ENCODE peak calls at places on chromosomes 5 and 9, in six cellular contexts. H is tibial nerve; G is stomach; L is activated naive CD8-positive, alpha-beta T cell treated with anti-CD3 and anti-CD28 coated beads for 36 hours; B is GM23248; Q is neural crest cell. O is an unnamed sample.

GRCh38 chr9:128169492-128169891 is 9.4 kb downstream of the BBLN start:
- DNase-seq in H (no peak), B (no peak), Q (no peak), G (no peak), L (no peak), O (no peak)

GRCh38 chr5:115428676-115429075 is 115.9 kb downstream of the FEM1C start:
- DNase-seq in Q (no peak), L (no peak), G (no peak), B (no peak), H (no peak), O (no peak)

GRCh38 chr9:91163773-91164471 is 197.8 kb downstream of the AUH start:
- DNase-seq in G (no peak), L (no peak), Q (no peak), H (no peak), B (no peak), O (no peak)

GRCh38 chr9:129567842-129568559 is 52.9 kb downstream of the C9orf50 start:
- DNase-seq in B (peak), G (peak), L (no peak), Q (no peak), H (no peak), O (peak)

GRCh38 chr9:97880336-97880735 is 27.3 kb downstream of the FOXE1 start:
- DNase-seq in G (no peak), Q (no peak), H (no peak), L (no peak), B (peak), O (peak)

GRCh38 chr9:21096172-21096900 is 18.6 kb upstream of the IFNB1 start:
- DNase-seq in B (peak), L (peak), Q (no peak), H (no peak), G (no peak), O (no peak)

GRCh38 chr9:76023715-76024195 is 133.3 kb downstream of the PCSK5 start:
- DNase-seq in G (no peak), Q (no peak), L (peak), B (no peak), H (no peak), O (no peak)

GRCh38 chr5:112338681-112339337 is 80.3 kb downstream of the EPB41L4A start:
- DNase-seq in Q (no peak), B (peak), G (no peak), L (no peak), H (no peak), O (no peak)

GRCh38 chr9:107740088-107740980 is 250.8 kb upstream of the KLF4 start:
- DNase-seq in H (no peak), Q (no peak), G (no peak), L (no peak), B (peak), O (peak)

GRCh38 chr5:178576591-178577351 is 13.4 kb downstream of the COL23A1 start:
- DNase-seq in L (no peak), Q (peak), G (no peak), B (no peak), H (no peak), O (peak)

GRCh38 chr5:38258319-38259061 is at the start of gene EGFLAM:
- DNase-seq in G (no peak), B (peak), L (peak), Q (peak), H (no peak), O (peak)

GRCh38 chr5:32092938-32093812 is 80.9 kb downstream of the GOLPH3 start:
- DNase-seq in B (peak), Q (peak), H (peak), L (peak), G (peak), O (peak)

GRCh38 chr9:134328841-134329575 is 2.8 kb downstream of the RXRA start:
- DNase-seq in L (no peak), B (peak), G (peak), H (no peak), Q (no peak), O (peak)

GRCh38 chr5:386432-387341 is 56.3 kb upstream of the EXOC3 start:
- DNase-seq in Q (no peak), G (no peak), L (no peak), B (no peak), H (no peak), O (peak)

GRCh38 chr9:91424403-91425176 is 958 bp upstream of the NFIL3 start:
- DNase-seq in B (peak), L (peak), Q (peak), G (peak), H (peak), O (peak)

GRCh38 chr5:33299621-33300208 is 141.1 kb upstream of the TARS1 start:
- DNase-seq in L (no peak), H (no peak), Q (no peak), B (peak), G (no peak), O (peak)